ENCODE peak calls at places on chromosomes 16 and 17, in seven cellular contexts. One of them, this sample, is unnamed.
A peak's percentile ranks its signal among the peaks of the same experiment; 100 is the strongest.

GRCh38 chr16:85396879-85397871 is 215.9 kb upstream of the GSE1 start:
- DNase-seq in HCT116: no peak
- DNase-seq in A549: no peak
- DNase-seq in HepG2: peak; percentile 49
- DNase-seq in H1: peak; percentile 53
- DNase-seq in endothelial cell of umbilical vein: no peak
- DNase-seq in K562: peak; percentile 75
- DNase-seq in this sample: peak; percentile 61

GRCh38 chr17:32806646-32807045 is 70.3 kb downstream of the MYO1D start:
- DNase-seq in HCT116: no peak
- DNase-seq in A549: no peak
- DNase-seq in HepG2: no peak
- DNase-seq in H1: no peak
- DNase-seq in endothelial cell of umbilical vein: peak; percentile 80
- DNase-seq in K562: no peak
- DNase-seq in this sample: no peak

GRCh38 chr16:81190667-81191066 is 47.8 kb upstream of the BCO1 start:
- DNase-seq in HCT116: no peak
- DNase-seq in A549: peak; percentile 54
- DNase-seq in HepG2: peak; percentile 61
- DNase-seq in H1: no peak
- DNase-seq in endothelial cell of umbilical vein: no peak
- DNase-seq in K562: no peak
- DNase-seq in this sample: peak; percentile 26

GRCh38 chr16:26413780-26414179 is 652.9 kb upstream of the C16orf82 start:
- DNase-seq in HCT116: no peak
- DNase-seq in A549: no peak
- DNase-seq in HepG2: no peak
- DNase-seq in H1: no peak
- DNase-seq in endothelial cell of umbilical vein: no peak
- DNase-seq in K562: no peak
- DNase-seq in this sample: no peak

GRCh38 chr17:48148029-48148759 is 40.6 kb downstream of the SNX11 start:
- DNase-seq in HCT116: no peak
- DNase-seq in A549: no peak
- DNase-seq in HepG2: no peak
- DNase-seq in H1: no peak
- DNase-seq in endothelial cell of umbilical vein: no peak
- DNase-seq in K562: no peak
- DNase-seq in this sample: peak; percentile 51

GRCh38 chr17:68378202-68379149 is 78.8 kb downstream of the WIPI1 start:
- DNase-seq in HCT116: peak; percentile 63
- DNase-seq in A549: peak; percentile 63
- DNase-seq in HepG2: peak; percentile 100
- DNase-seq in H1: peak; percentile 60
- DNase-seq in endothelial cell of umbilical vein: peak; percentile 92
- DNase-seq in K562: no peak
- DNase-seq in this sample: no peak

GRCh38 chr17:75822119-75822799 is 21.9 kb downstream of the UNC13D start:
- DNase-seq in HCT116: no peak
- DNase-seq in A549: no peak
- DNase-seq in HepG2: no peak
- DNase-seq in H1: no peak
- DNase-seq in endothelial cell of umbilical vein: no peak
- DNase-seq in K562: no peak
- DNase-seq in this sample: no peak

GRCh38 chr17:49406791-49407190 is 7.9 kb downstream of the PHB1 start:
- DNase-seq in HCT116: no peak
- DNase-seq in A549: no peak
- DNase-seq in HepG2: no peak
- DNase-seq in H1: no peak
- DNase-seq in endothelial cell of umbilical vein: no peak
- DNase-seq in K562: no peak
- DNase-seq in this sample: no peak

GRCh38 chr16:27920391-27920891 is 143.1 kb downstream of the GSG1L start:
- DNase-seq in HCT116: peak; percentile 35
- DNase-seq in A549: peak; percentile 38
- DNase-seq in HepG2: peak; percentile 22
- DNase-seq in H1: peak; percentile 62
- DNase-seq in endothelial cell of umbilical vein: no peak
- DNase-seq in K562: no peak
- DNase-seq in this sample: no peak

GRCh38 chr16:64345142-64345541 is 776.7 kb downstream of the CDH11 start:
- DNase-seq in HCT116: no peak
- DNase-seq in A549: no peak
- DNase-seq in HepG2: no peak
- DNase-seq in H1: no peak
- DNase-seq in endothelial cell of umbilical vein: no peak
- DNase-seq in K562: no peak
- DNase-seq in this sample: no peak
- TF ChIP-seq MAX in HCT116: no peak
- TF ChIP-seq MAX in A549: no peak
- TF ChIP-seq MAX in HepG2: no peak
- TF ChIP-seq MAX in H1: no peak
- TF ChIP-seq MAX in endothelial cell of umbilical vein: no peak
- TF ChIP-seq MAX in K562: no peak
- TF ChIP-seq MAX in this sample: no peak

DNA sequence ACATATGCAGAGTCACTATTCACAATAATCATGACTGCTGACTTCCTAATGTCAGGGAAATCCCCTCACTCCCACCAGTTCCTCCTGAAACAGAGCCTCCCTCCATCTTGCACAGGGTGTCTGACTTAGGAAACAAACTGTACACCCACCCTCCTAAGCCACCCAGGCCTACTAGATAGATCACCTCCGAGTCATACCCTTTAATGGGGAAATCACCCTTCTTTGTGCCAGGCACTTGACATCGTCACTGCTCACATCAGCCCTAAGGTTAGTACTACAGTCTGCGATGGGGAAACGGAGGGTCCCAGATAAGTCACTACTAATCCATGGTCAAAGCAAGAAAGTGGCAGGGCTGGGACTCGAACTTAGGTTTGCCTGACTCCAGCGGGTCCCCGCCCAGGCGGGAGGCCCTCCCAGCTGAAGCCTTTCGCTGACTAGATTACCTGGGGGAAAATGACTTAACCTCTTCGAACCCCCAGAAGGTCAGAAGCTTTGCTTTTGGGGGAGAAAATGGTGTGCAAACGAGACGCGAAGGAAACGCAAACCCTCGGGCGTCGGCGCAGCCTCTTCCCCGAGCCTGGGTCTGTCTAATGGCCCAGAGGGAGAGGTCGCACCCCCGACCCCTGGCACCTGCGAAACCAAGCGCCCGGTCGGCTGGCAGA is 3.4 kb upstream of the MLLT6 start:
- DNase-seq in HCT116: no peak
- DNase-seq in A549: peak; percentile 63
- DNase-seq in HepG2: peak; percentile 49
- DNase-seq in H1: no peak
- DNase-seq in endothelial cell of umbilical vein: peak; percentile 39
- DNase-seq in K562: peak; percentile 48
- DNase-seq in this sample: peak; percentile 79
- TF ChIP-seq MAX in HCT116: no peak
- TF ChIP-seq MAX in A549: no peak
- TF ChIP-seq MAX in HepG2: no peak
- TF ChIP-seq MAX in H1: no peak
- TF ChIP-seq MAX in endothelial cell of umbilical vein: no peak
- TF ChIP-seq MAX in K562: no peak
- TF ChIP-seq MAX in this sample: no peak

GRCh38 chr16:87586201-87586782 is 16.0 kb upstream of the JPH3 start:
- DNase-seq in HCT116: no peak
- DNase-seq in A549: no peak
- DNase-seq in HepG2: no peak
- DNase-seq in H1: no peak
- DNase-seq in endothelial cell of umbilical vein: peak; percentile 42
- DNase-seq in K562: no peak
- DNase-seq in this sample: peak; percentile 75
- TF ChIP-seq MAX in HCT116: no peak
- TF ChIP-seq MAX in A549: no peak
- TF ChIP-seq MAX in HepG2: no peak
- TF ChIP-seq MAX in H1: no peak
- TF ChIP-seq MAX in endothelial cell of umbilical vein: no peak
- TF ChIP-seq MAX in K562: no peak
- TF ChIP-seq MAX in this sample: no peak

DNA sequence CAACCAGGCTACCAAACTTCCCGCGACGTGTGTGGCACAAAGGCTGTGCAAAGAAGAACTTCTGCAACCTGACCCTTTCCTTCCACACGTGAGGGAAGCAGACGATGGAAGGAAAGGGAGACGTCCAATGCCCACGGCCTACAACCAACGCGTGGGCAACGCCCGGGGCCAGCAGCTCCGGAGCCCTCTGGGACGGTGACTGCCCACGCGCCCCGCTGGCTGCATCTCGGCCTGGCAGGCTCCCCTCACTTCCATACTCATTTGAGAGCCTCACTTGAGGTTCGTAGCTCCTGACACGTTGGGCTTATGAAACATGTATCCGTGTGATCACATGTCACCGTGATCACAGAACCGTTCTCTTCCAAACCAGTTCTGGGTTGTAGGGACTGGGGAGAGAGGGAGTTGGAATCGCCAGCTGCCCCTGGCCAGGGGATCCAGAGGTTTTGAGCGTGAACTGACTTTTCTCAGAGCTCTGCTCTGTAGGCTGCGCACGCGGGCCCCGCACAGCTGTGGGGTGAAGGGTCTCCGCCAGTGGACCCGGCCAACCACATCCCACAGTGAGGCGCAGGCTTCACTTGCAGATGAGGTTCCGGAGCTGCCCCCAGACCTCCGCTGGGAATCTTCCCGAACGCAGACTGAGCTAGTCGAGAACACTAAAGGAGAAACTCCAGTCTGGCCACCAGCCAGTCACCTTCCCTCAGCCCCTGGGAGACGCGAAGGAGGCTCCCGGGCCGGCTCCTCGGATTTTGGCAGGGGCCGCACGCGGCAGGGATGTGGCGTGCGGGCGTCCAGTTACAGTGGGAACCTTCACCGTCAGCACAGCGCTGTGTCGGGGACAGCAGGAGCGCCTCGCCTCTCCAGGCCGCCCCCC is 1.0 kb downstream of the LMF1 start:
- DNase-seq in HCT116: no peak
- DNase-seq in A549: no peak
- DNase-seq in HepG2: no peak
- DNase-seq in H1: peak; percentile 67
- DNase-seq in endothelial cell of umbilical vein: peak; percentile 39
- DNase-seq in K562: no peak
- DNase-seq in this sample: no peak
- TF ChIP-seq MAX in HCT116: peak; percentile 9
- TF ChIP-seq MAX in A549: no peak
- TF ChIP-seq MAX in HepG2: no peak
- TF ChIP-seq MAX in H1: peak; percentile 62
- TF ChIP-seq MAX in endothelial cell of umbilical vein: no peak
- TF ChIP-seq MAX in K562: no peak
- TF ChIP-seq MAX in this sample: no peak

GRCh38 chr16:89149386-89149785 is 22.2 kb upstream of the CDH15 start:
- DNase-seq in HCT116: no peak
- DNase-seq in A549: no peak
- DNase-seq in HepG2: no peak
- DNase-seq in H1: no peak
- DNase-seq in endothelial cell of umbilical vein: no peak
- DNase-seq in K562: no peak
- DNase-seq in this sample: peak; percentile 33
- TF ChIP-seq MAX in HCT116: no peak
- TF ChIP-seq MAX in A549: no peak
- TF ChIP-seq MAX in HepG2: no peak
- TF ChIP-seq MAX in H1: no peak
- TF ChIP-seq MAX in endothelial cell of umbilical vein: no peak
- TF ChIP-seq MAX in K562: no peak
- TF ChIP-seq MAX in this sample: no peak